ENCODE peak calls at places on chromosomes 5 and 9, in seven cellular contexts. M is epithelial cell of proximal tubule, S is A549, K is fibroblast of the conjunctiva, D is IMR-90, E is T follicular helper cell, B is activated B cell treated with CpG ODN at 0.5 μM for 24 hours. F is an unnamed sample.

GRCh38 chr9:96344458-96345180 is 38.9 kb downstream of the SLC35D2 start:
- DNase-seq in D (peak), S (peak), M (peak), E (no peak), K (peak), B (no peak), F (peak)

GRCh38 chr9:86368871-86369521 is 14.8 kb upstream of the TUT7 start:
- DNase-seq in E (no peak), D (peak), M (peak), K (peak), B (no peak), S (no peak), F (no peak)

GRCh38 chr5:111069839-111070238 is 1.7 kb upstream of the TSLP start:
- DNase-seq in M (no peak), B (no peak), S (no peak), D (peak), E (no peak), K (peak), F (no peak)

GRCh38 chr5:158751961-158752655 is 347.6 kb downstream of the EBF1 start:
- DNase-seq in D (no peak), E (no peak), M (no peak), K (no peak), S (no peak), B (no peak), F (no peak)

GRCh38 chr9:112081918-112082729 is 93.0 kb downstream of the SUSD1 start:
- DNase-seq in S (no peak), B (no peak), E (no peak), M (no peak), D (no peak), K (no peak), F (no peak)

GRCh38 chr9:36974731-36975130 is 59.3 kb downstream of the PAX5 start:
- DNase-seq in B (no peak), M (no peak), E (no peak), S (peak), K (no peak), D (no peak), F (no peak)

GRCh38 chr9:123996731-123997421 is 14.7 kb upstream of the LHX2 start:
- DNase-seq in E (no peak), B (no peak), K (no peak), D (no peak), S (no peak), M (no peak), F (peak)

GRCh38 chr5:181124526-181124925 is 6.4 kb downstream of the OR2V1 start:
- DNase-seq in K (no peak), B (no peak), D (no peak), S (no peak), M (no peak), E (no peak), F (no peak)

GRCh38 chr5:8993031-8993430 is 552.8 kb downstream of the SEMA5A start:
- DNase-seq in E (no peak), M (no peak), B (no peak), D (no peak), K (no peak), S (peak), F (no peak)

GRCh38 chr5:150779397-150780179 is 1.0 kb downstream of the SMIM3 start:
- DNase-seq in M (no peak), K (no peak), E (no peak), B (no peak), D (peak), S (no peak), F (no peak)

GRCh38 chr5:141559481-141559880 is 59.3 kb downstream of the DIAPH1 start:
- DNase-seq in K (no peak), M (no peak), S (no peak), E (no peak), D (peak), B (no peak), F (no peak)

GRCh38 chr5:15074651-15075050 is 203.1 kb upstream of the ANKH start:
- DNase-seq in M (no peak), E (no peak), S (no peak), D (peak), K (no peak), B (no peak), F (no peak)

GRCh38 chr5:141430332-141431113 is at the start of gene PCDHGA12:
- DNase-seq in S (peak), E (no peak), D (peak), K (peak), M (no peak), B (no peak), F (no peak)

GRCh38 chr5:124194282-124194681 is 552.2 kb downstream of the ZNF608 start:
- DNase-seq in E (no peak), B (no peak), D (no peak), M (no peak), S (no peak), K (no peak), F (no peak)

F was measured in left lung.